ENCODE peak calls at places on chromosome 9, in six cellular contexts. J is Peyer's patch, V is KBM-7, U is hippocampal formation, T is GM23248, K is AG04450. P is an unnamed sample.

GRCh38 chr9:24051587-24051986 is 225.5 kb upstream of the ELAVL2 start:
- DNase-seq in J (no peak), V (no peak), U (no peak), T (no peak), K (no peak), P (no peak)

GRCh38 chr9:70389642-70390266 is 24.7 kb downstream of the KLF9 start:
- DNase-seq in J (no peak), V (no peak), U (peak), T (peak), K (no peak), P (no peak)

GRCh38 chr9:122322553-122322952 is 48.3 kb upstream of the PTGS1 start:
- DNase-seq in J (no peak), V (no peak), U (no peak), T (no peak), K (no peak), P (no peak)

GRCh38 chr9:3059781-3060468 is 216.0 kb upstream of the PUM3 start:
- DNase-seq in J (no peak), V (no peak), U (no peak), T (no peak), K (no peak), P (no peak)

GRCh38 chr9:112554516-112554915 is 67.9 kb downstream of the KIAA1958 start:
- DNase-seq in J (no peak), V (no peak), U (no peak), T (peak), K (no peak), P (no peak)

GRCh38 chr9:124126571-124127289 is 115.2 kb downstream of the LHX2 start:
- DNase-seq in J (peak), V (peak), U (no peak), T (peak), K (no peak), P (peak)

GRCh38 chr9:134590240-134591081 is 51.1 kb upstream of the COL5A1 start:
- DNase-seq in J (no peak), V (no peak), U (no peak), T (no peak), K (no peak), P (no peak)

GRCh38 chr9:131728961-131729360 is 10.9 kb downstream of the RAPGEF1 start:
- DNase-seq in J (no peak), V (no peak), U (no peak), T (no peak), K (no peak), P (peak)

P was measured in CD4-positive, alpha-beta T cell.